ENCODE peak calls at places on chromosome 21, in five cellular contexts. One of them, this sample, is unnamed.

GRCh38 chr21:36203603-36203889 is 46.9 kb downstream of the DOP1B start:
- DNase-seq in spleen: no peak
- DNase-seq in left cardiac atrium: no peak
- DNase-seq in fibroblast of pulmonary artery: peak
- DNase-seq in WTC11: no peak
- DNase-seq in this sample: peak

GRCh38 chr21:37253991-37254390 is 13.1 kb downstream of the VPS26C start:
- DNase-seq in spleen: no peak
- DNase-seq in left cardiac atrium: no peak
- DNase-seq in fibroblast of pulmonary artery: no peak
- DNase-seq in WTC11: no peak
- DNase-seq in this sample: no peak

GRCh38 chr21:41926807-41927171 is 27.0 kb downstream of the C2CD2 start:
- DNase-seq in spleen: no peak
- DNase-seq in left cardiac atrium: no peak
- DNase-seq in fibroblast of pulmonary artery: no peak
- DNase-seq in WTC11: no peak
- DNase-seq in this sample: no peak

GRCh38 chr21:45498646-45499000 is 43.6 kb downstream of the SLC19A1 start:
- DNase-seq in spleen: no peak
- DNase-seq in left cardiac atrium: no peak
- DNase-seq in fibroblast of pulmonary artery: no peak
- DNase-seq in WTC11: no peak
- DNase-seq in this sample: no peak

GRCh38 chr21:45454924-45455315 is 50.0 kb downstream of the COL18A1 start:
- DNase-seq in spleen: no peak
- DNase-seq in left cardiac atrium: peak
- DNase-seq in fibroblast of pulmonary artery: peak
- DNase-seq in WTC11: no peak
- DNase-seq in this sample: peak

GRCh38 chr21:42395910-42396625 is at the start of gene TMPRSS3:
- DNase-seq in spleen: peak
- DNase-seq in left cardiac atrium: no peak
- DNase-seq in fibroblast of pulmonary artery: no peak
- DNase-seq in WTC11: no peak
- DNase-seq in this sample: no peak

GRCh38 chr21:32414579-32415358 is 2.3 kb downstream of the EVA1C start:
- DNase-seq in spleen: no peak
- DNase-seq in left cardiac atrium: no peak
- DNase-seq in fibroblast of pulmonary artery: peak
- DNase-seq in WTC11: no peak
- DNase-seq in this sample: no peak

GRCh38 chr21:42009018-42009830 is 936 bp downstream of the ZBTB21 start:
- DNase-seq in spleen: peak
- DNase-seq in left cardiac atrium: peak
- DNase-seq in fibroblast of pulmonary artery: peak
- DNase-seq in WTC11: peak
- DNase-seq in this sample: peak